ENCODE peak calls at places on chromosomes 5 and 9, in seven cellular contexts. W is SJSA1, F is stomach, Y is AG04450, Z is A549, A is IMR-90, M is heart left ventricle. E is an unnamed sample.

GRCh38 chr5:72363146-72363802 is 43.1 kb downstream of the PTCD2 start:
- DNase-seq in W (peak), F (no peak), Y (peak), Z (peak), A (peak), M (no peak), E (no peak)

GRCh38 chr5:132766806-132767055 is 10.3 kb downstream of the SEPTIN8 start:
- DNase-seq in W (no peak), F (no peak), Y (no peak), Z (no peak), A (no peak), M (no peak), E (no peak)

GRCh38 chr5:159458217-159458711 is 128.0 kb upstream of the IL12B start:
- DNase-seq in W (peak), F (no peak), Y (no peak), Z (no peak), A (no peak), M (no peak), E (no peak)

GRCh38 chr5:135246923-135247795 is 151.9 kb downstream of the MACROH2A1 start:
- DNase-seq in W (peak), F (peak), Y (peak), Z (peak), A (peak), M (no peak), E (no peak)

GRCh38 chr5:16484081-16484480 is 18.5 kb upstream of the ZNF622 start:
- DNase-seq in W (no peak), F (no peak), Y (no peak), Z (no peak), A (no peak), M (no peak), E (no peak)

GRCh38 chr9:114098021-114098659 is 952 bp downstream of the KIF12 start:
- DNase-seq in W (no peak), F (peak), Y (no peak), Z (peak), A (no peak), M (no peak), E (no peak)

GRCh38 chr9:30301271-30301963 is 2083.0 kb upstream of the ACO1 start:
- DNase-seq in W (no peak), F (no peak), Y (no peak), Z (no peak), A (no peak), M (no peak), E (no peak)

GRCh38 chr9:79060726-79061125 is 511.0 kb upstream of the TLE4 start:
- DNase-seq in W (no peak), F (no peak), Y (no peak), Z (no peak), A (peak), M (no peak), E (no peak)

GRCh38 chr5:16737173-16737572 is 120.4 kb upstream of the RETREG1 start:
- DNase-seq in W (no peak), F (no peak), Y (no peak), Z (no peak), A (no peak), M (no peak), E (no peak)

GRCh38 chr5:168070761-168071160 is 220.7 kb upstream of the WWC1 start:
- DNase-seq in W (no peak), F (no peak), Y (no peak), Z (no peak), A (no peak), M (no peak), E (no peak)

GRCh38 chr9:37902804-37903580 is 935 bp downstream of the SLC25A51 start:
- DNase-seq in W (no peak), F (no peak), Y (no peak), Z (peak), A (peak), M (no peak), E (no peak)

GRCh38 chr5:41763537-41763936 is 106.7 kb downstream of the OXCT1 start:
- DNase-seq in W (no peak), F (no peak), Y (no peak), Z (no peak), A (no peak), M (no peak), E (no peak)

GRCh38 chr5:44246986-44247385 is 142.2 kb downstream of the FGF10 start:
- DNase-seq in W (no peak), F (no peak), Y (no peak), Z (no peak), A (no peak), M (no peak), E (no peak)

GRCh38 chr9:125332527-125332926 is 70.9 kb downstream of the GAPVD1 start:
- DNase-seq in W (no peak), F (no peak), Y (no peak), Z (no peak), A (no peak), M (no peak), E (no peak)

GRCh38 chr9:107636596-107637405 is 147.2 kb upstream of the KLF4 start:
- DNase-seq in W (no peak), F (no peak), Y (no peak), Z (no peak), A (peak), M (no peak), E (no peak)

GRCh38 chr9:129686736-129687135 is 21.3 kb downstream of the PRRX2 start:
- DNase-seq in W (no peak), F (no peak), Y (no peak), Z (no peak), A (no peak), M (no peak), E (no peak)

GRCh38 chr5:143653256-143653655 is 158.7 kb upstream of the HMHB1 start:
- DNase-seq in W (no peak), F (no peak), Y (no peak), Z (no peak), A (no peak), M (no peak), E (no peak)

GRCh38 chr5:180557201-180557809 is 34.0 kb downstream of the SCGB3A1 start:
- DNase-seq in W (no peak), F (no peak), Y (no peak), Z (no peak), A (peak), M (no peak), E (no peak)

GRCh38 chr5:139543423-139543991 is 17.6 kb upstream of the UBE2D2 start:
- DNase-seq in W (no peak), F (peak), Y (no peak), Z (no peak), A (peak), M (peak), E (peak)

GRCh38 chr9:107870927-107871720 is 381.6 kb upstream of the KLF4 start:
- DNase-seq in W (no peak), F (no peak), Y (no peak), Z (no peak), A (no peak), M (no peak), E (no peak)

GRCh38 chr9:3879731-3880493 is 354.1 kb upstream of the RFX3 start:
- DNase-seq in W (no peak), F (no peak), Y (no peak), Z (no peak), A (no peak), M (no peak), E (no peak)

GRCh38 chr5:10069781-10070313 is 179.8 kb downstream of the ATPSCKMT start:
- DNase-seq in W (no peak), F (no peak), Y (no peak), Z (no peak), A (no peak), M (no peak), E (no peak)

GRCh38 chr5:124655943-124656459 is 90.4 kb downstream of the ZNF608 start:
- DNase-seq in W (peak), F (peak), Y (peak), Z (peak), A (peak), M (no peak), E (no peak)

GRCh38 chr5:179209359-179210150 is 135.7 kb downstream of the ADAMTS2 start:
- DNase-seq in W (no peak), F (no peak), Y (peak), Z (no peak), A (peak), M (no peak), E (no peak)

GRCh38 chr9:72022846-72023245 is 37.6 kb downstream of the C9orf57 start:
- DNase-seq in W (no peak), F (no peak), Y (peak), Z (peak), A (peak), M (no peak), E (no peak)

GRCh38 chr9:128011071-128011817 is 30.5 kb upstream of the EEIG1 start:
- DNase-seq in W (no peak), F (no peak), Y (no peak), Z (peak), A (no peak), M (peak), E (no peak)

GRCh38 chr5:134203630-134204029 is 22.2 kb downstream of the PPP2CA start:
- DNase-seq in W (peak), F (no peak), Y (no peak), Z (no peak), A (no peak), M (no peak), E (no peak)

GRCh38 chr9:12846035-12846434 is 71.2 kb downstream of the LURAP1L start:
- DNase-seq in W (no peak), F (no peak), Y (no peak), Z (no peak), A (no peak), M (no peak), E (no peak)

GRCh38 chr5:54234304-54234938 is 76.0 kb downstream of the ARL15 start:
- DNase-seq in W (no peak), F (no peak), Y (peak), Z (peak), A (peak), M (no peak), E (no peak)

GRCh38 chr9:94908041-94908563 is 181.6 kb downstream of the AOPEP start:
- DNase-seq in W (no peak), F (no peak), Y (no peak), Z (peak), A (peak), M (no peak), E (no peak)

GRCh38 chr5:116754556-116754955 is 179.9 kb upstream of the SEMA6A start:
- DNase-seq in W (no peak), F (no peak), Y (no peak), Z (no peak), A (no peak), M (no peak), E (no peak)

GRCh38 chr9:90141723-90142122 is 500.9 kb downstream of the DIRAS2 start:
- DNase-seq in W (no peak), F (no peak), Y (no peak), Z (peak), A (peak), M (no peak), E (no peak)

GRCh38 chr9:126554292-126554691 is 59.4 kb upstream of the LMX1B start:
- DNase-seq in W (no peak), F (no peak), Y (no peak), Z (no peak), A (no peak), M (no peak), E (no peak)

DNA sequence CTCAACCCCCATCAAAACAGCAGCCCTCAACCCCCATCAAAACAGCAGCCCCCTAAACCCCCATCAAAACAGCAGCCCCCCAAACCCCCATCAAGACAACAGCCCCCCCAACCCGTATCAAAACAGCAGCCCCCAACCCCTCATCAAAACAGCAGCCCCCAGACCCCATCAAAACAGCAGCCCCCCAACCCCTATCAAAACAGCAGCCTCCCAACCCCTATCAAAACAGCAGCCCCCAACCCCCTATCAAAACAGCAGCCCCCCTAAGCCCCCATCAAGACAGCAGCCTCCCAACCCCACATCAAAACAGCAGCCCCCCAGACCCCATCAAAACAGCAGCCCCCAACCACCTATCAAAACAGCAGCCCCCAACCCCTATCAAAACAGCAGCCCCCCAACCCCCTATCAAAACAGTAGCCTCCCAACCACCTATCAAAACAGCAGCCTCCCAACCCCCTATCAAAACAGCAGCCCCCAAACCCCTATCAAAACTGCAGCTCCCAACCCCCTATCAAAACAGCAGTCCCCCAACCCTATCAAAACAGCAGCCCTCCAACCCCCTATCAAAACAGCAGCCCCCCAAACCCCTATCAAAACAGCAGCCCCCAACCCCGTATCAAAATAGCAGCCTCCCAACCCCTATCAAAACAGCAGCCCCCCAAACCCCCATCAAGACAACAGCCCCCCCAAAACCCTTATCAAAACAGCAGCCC is 1.2 kb downstream of the TPPP start:
- DNase-seq in W (no peak), F (no peak), Y (no peak), Z (no peak), A (no peak), M (no peak), E (no peak)
- H3K27ac ChIP-seq in W (no peak), F (no peak), Y (no peak), Z (no peak), A (no peak), M (no peak), E (peak)

DNA sequence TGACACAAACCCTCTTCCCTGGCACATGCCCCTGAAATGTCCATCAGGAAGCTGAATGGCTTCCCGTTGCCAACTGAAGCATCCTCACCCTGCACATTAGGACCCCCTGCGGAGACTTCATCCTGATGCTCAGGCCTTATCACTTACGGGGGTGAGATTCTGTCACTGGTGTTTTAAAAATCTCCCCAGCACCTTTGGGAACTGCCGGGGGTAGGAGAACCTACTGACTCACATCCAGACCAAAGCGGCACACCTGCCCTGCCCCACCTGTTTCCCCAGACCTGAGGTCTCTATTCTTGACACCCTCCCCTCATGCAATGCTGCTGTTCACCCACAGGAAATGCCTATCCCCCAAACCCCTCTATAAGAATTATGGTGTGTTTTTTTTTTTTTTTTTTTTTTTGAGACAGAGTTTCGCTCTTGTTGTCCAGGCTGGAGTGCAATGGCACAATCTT is 20.8 kb downstream of the TRAF1 start:
- DNase-seq in W (no peak), F (no peak), Y (no peak), Z (no peak), A (no peak), M (no peak), E (no peak)
- H3K27ac ChIP-seq in W (no peak), F (no peak), Y (no peak), Z (no peak), A (no peak), M (no peak), E (no peak)

GRCh38 chr5:32574540-32575175 is 10.7 kb upstream of the SUB1 start:
- DNase-seq in W (no peak), F (no peak), Y (no peak), Z (peak), A (no peak), M (no peak), E (no peak)

GRCh38 chr5:32583582-32584232 is 1.6 kb upstream of the SUB1 start:
- DNase-seq in W (no peak), F (peak), Y (no peak), Z (no peak), A (no peak), M (no peak), E (no peak)

GRCh38 chr5:32578764-32579163 is 6.6 kb upstream of the SUB1 start:
- DNase-seq in W (no peak), F (no peak), Y (no peak), Z (no peak), A (no peak), M (no peak), E (no peak)

GRCh38 chr5:32581010-32581785 is 4.2 kb upstream of the SUB1 start:
- DNase-seq in W (no peak), F (no peak), Y (no peak), Z (no peak), A (no peak), M (no peak), E (no peak)

GRCh38 chr5:32578362-32578761 is 7.0 kb upstream of the SUB1 start:
- DNase-seq in W (no peak), F (no peak), Y (no peak), Z (no peak), A (no peak), M (no peak), E (no peak)
- H3K27ac ChIP-seq in W (no peak), F (no peak), Y (no peak), Z (no peak), A (no peak), M (no peak), E (no peak)

DNA sequence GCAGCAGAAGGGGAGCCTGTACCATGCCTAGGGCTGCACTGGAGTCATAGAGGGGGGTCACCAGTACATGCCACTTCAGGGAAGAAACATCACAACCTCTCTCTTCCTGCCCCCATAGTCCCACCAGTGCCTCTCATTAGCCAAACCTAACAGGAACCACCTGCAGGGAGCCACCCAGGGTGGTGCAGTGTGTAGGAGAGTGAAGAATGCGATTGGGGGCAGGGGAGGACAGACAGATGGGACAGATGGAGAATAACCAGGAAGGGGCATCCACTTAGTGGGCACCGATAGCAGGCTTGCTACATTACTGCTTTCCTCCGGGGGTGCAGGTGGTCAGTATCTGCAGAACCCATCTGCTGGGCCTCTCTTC is 19.2 kb downstream of the DAPK1 start:
- DNase-seq in W (no peak), F (no peak), Y (no peak), Z (no peak), A (no peak), M (no peak), E (no peak)
- H3K27ac ChIP-seq in W (peak), F (peak), Y (no peak), Z (peak), A (no peak), M (no peak), E (no peak)

GRCh38 chr9:137411260-137411659 is 11.7 kb downstream of the EXD3 start:
- DNase-seq in W (peak), F (no peak), Y (no peak), Z (no peak), A (no peak), M (no peak), E (no peak)
- H3K27ac ChIP-seq in W (peak), F (peak), Y (no peak), Z (peak), A (peak), M (peak), E (no peak)

GRCh38 chr9:18492612-18493011 is 18.7 kb downstream of the ADAMTSL1 start:
- DNase-seq in W (no peak), F (no peak), Y (no peak), Z (no peak), A (no peak), M (no peak), E (no peak)
- H3K27ac ChIP-seq in W (peak), F (peak), Y (no peak), Z (no peak), A (no peak), M (no peak), E (no peak)

GRCh38 chr5:8943301-8943700 is 602.6 kb downstream of the SEMA5A start:
- DNase-seq in W (no peak), F (no peak), Y (no peak), Z (no peak), A (peak), M (no peak), E (no peak)
- H3K27ac ChIP-seq in W (no peak), F (no peak), Y (no peak), Z (no peak), A (peak), M (no peak), E (no peak)

GRCh38 chr5:76393035-76393680 is 9.9 kb upstream of the IQGAP2 start:
- DNase-seq in W (no peak), F (no peak), Y (no peak), Z (no peak), A (no peak), M (no peak), E (no peak)
- H3K27ac ChIP-seq in W (no peak), F (no peak), Y (no peak), Z (no peak), A (no peak), M (no peak), E (no peak)

DNA sequence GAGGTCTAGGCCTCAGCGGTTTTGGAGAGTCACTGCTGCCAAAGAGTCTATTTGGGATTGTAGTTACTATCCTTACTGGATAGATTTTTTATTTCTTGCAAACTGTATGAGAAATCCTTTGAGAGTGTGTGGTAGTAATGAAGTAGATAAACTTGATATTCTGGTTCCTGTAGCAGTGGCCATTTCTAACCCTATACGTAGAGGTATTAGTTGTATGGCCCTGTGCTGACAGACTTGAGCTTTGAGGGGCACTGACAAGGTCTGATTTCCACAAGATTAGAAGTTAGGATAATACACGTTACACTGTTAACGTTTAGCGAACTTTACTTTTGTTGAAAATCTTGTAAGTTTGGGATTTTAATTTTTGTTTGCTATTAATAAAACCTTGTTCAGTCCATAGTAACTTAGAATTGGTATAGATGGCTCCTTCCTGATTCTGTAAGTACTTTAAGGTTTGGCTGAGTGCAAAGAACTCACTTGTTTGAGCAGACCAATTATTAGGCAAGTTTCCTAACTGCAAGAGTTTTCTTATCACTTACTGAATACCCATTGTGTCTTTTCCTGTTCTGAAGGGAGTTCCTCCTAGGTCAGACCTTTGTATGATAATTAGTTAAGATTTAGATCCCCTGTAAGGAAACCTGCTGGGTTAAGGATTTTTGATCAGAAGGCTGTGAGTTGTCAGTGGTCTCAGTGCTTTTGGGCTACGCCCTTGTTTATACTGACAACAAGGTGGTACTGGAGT is 31.4 kb downstream of the GCNT1 start:
- DNase-seq in W (no peak), F (no peak), Y (no peak), Z (no peak), A (no peak), M (no peak), E (no peak)
- H3K27ac ChIP-seq in W (no peak), F (peak), Y (no peak), Z (no peak), A (no peak), M (peak), E (no peak)

E was measured in substantia nigra.